ENCODE peak calls at places on chromosomes 7 and 10, in four cellular contexts. A is A549, D is HepG2, W is K562. X is an unnamed sample.

GRCh38 chr7:2403718-2404648 is 572 bp downstream of the CHST12 start:
- DNase-seq in W (peak), D (no peak), A (no peak), X (peak)

GRCh38 chr10:53003094-53003493 is 230.5 kb upstream of the MBL2 start:
- DNase-seq in W (no peak), A (no peak), D (no peak), X (no peak)

GRCh38 chr7:23454880-23455526 is 15.3 kb downstream of the IGF2BP3 start:
- DNase-seq in D (no peak), W (no peak), A (no peak), X (no peak)

GRCh38 chr10:129849452-129849750 is 114.7 kb downstream of the EBF3 start:
- DNase-seq in W (no peak), A (no peak), D (no peak), X (no peak)

GRCh38 chr10:122955892-122956291 is 1.9 kb upstream of the C10orf88 start:
- DNase-seq in D (peak), W (no peak), A (no peak), X (no peak)

GRCh38 chr7:76318488-76319353 is 16.2 kb downstream of the HSPB1 start:
- DNase-seq in A (peak), D (peak), W (peak), X (peak)

GRCh38 chr10:68735119-68735518 is 14.1 kb downstream of the CCAR1 start:
- DNase-seq in A (no peak), D (no peak), W (no peak), X (no peak)

GRCh38 chr7:153443031-153443430 is 609.2 kb upstream of the DPP6 start:
- DNase-seq in W (no peak), A (no peak), D (no peak), X (no peak)

GRCh38 chr10:77428776-77429395 is 208.7 kb downstream of the KCNMA1 start:
- DNase-seq in A (peak), W (peak), D (peak), X (peak)

GRCh38 chr7:151425670-151426075 is 14.3 kb downstream of the CRYGN start:
- DNase-seq in D (no peak), W (no peak), A (peak), X (no peak)

GRCh38 chr7:140673063-140673769 is 471 bp downstream of the ADCK2 start:
- DNase-seq in W (peak), D (no peak), A (peak), X (peak)
- TF ChIP-seq HMGXB4 in W (peak), D (peak), A (no peak), X (peak)

DNA sequence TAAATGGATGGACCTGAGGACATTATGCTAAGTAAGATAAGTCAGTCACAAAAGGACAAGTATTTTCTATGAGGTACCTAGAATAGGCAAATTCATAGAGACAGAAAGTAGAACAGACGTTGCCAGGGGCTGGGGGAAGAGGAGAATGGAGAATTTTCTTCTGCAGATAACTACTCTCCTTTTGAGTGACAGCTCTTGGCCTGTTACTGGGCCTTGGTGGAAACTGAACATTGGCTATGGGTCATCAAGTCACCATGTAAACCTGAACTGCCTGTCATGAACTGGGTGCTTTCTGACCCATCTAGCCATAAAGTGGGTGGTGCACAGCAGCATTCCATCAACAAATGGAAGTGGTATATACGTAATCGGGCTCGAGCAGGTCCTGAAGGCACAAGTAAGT is 29.3 kb upstream of the NFE2L3 start:
- DNase-seq in A (no peak), W (no peak), D (no peak), X (no peak)
- TF ChIP-seq HMGXB4 in A (no peak), W (no peak), D (no peak), X (no peak)

DNA sequence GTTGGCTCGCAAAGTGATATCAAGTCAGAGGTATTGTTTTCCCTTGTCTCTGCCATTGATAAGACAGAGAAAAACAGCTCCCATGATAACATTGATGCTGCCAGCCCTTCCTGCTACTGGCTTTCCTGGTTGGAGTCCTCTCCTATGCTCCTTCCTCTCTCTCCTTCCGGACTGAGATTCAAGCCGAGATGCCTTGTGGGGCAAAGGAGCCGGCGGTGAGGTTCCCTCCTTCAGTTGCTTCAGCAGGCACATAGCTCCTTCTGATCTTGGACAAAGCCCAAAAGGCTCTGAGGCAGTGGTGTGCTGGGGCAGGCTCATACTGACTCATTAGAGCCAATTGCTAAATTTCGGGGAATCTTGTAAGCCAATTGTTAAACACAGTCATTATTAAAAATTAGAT is 8.8 kb upstream of the ZCCHC24 start:
- DNase-seq in W (no peak), A (no peak), D (no peak), X (no peak)
- TF ChIP-seq HMGXB4 in W (no peak), A (no peak), D (no peak), X (no peak)

GRCh38 chr10:95405655-95406054 is 114.9 kb upstream of the PDLIM1 start:
- DNase-seq in D (no peak), A (no peak), W (no peak), X (no peak)
- TF ChIP-seq HMGXB4 in D (no peak), A (no peak), W (no peak), X (no peak)

GRCh38 chr10:43209064-43209455 is 57.8 kb downstream of the RASGEF1A start:
- DNase-seq in D (no peak), A (no peak), W (no peak), X (peak)
- TF ChIP-seq HMGXB4 in D (no peak), A (no peak), W (no peak), X (no peak)

GRCh38 chr10:31698169-31698890 is 230.3 kb downstream of the ARHGAP12 start:
- DNase-seq in W (no peak), D (no peak), A (no peak), X (no peak)
- TF ChIP-seq HMGXB4 in W (no peak), D (no peak), A (no peak), X (no peak)

GRCh38 chr7:140081774-140082425 is 19.1 kb upstream of the PARP12 start:
- DNase-seq in W (no peak), A (no peak), D (no peak), X (no peak)

GRCh38 chr7:140085447-140085846 is 22.7 kb upstream of the PARP12 start:
- DNase-seq in W (no peak), A (no peak), D (no peak), X (no peak)

GRCh38 chr7:140084142-140084655 is 21.4 kb upstream of the PARP12 start:
- DNase-seq in W (no peak), D (no peak), A (no peak), X (no peak)

GRCh38 chr7:140082770-140083169 is 20.0 kb upstream of the PARP12 start:
- DNase-seq in A (no peak), D (no peak), W (no peak), X (no peak)

GRCh38 chr7:140084972-140085371 is 22.2 kb upstream of the PARP12 start:
- DNase-seq in A (no peak), D (no peak), W (peak), X (no peak)
- TF ChIP-seq HMGXB4 in A (no peak), D (no peak), W (no peak), X (no peak)

GRCh38 chr10:104284783-104285182 is 15.8 kb downstream of the GSTO2 start:
- DNase-seq in W (no peak), D (no peak), A (no peak), X (no peak)
- TF ChIP-seq HMGXB4 in W (no peak), D (no peak), A (no peak), X (no peak)